ENCODE peak calls at places on chromosomes 16 and 17, in seven cellular contexts. L is tibial nerve, G is stomach, N is A549, P is ovary, X is suprapubic skin, D is H1. B is an unnamed sample.

GRCh38 chr16:66006485-66006884 is 360.0 kb upstream of the CDH5 start:
- DNase-seq in D (no peak), X (no peak), L (no peak), G (no peak), P (no peak), N (no peak), B (no peak)

GRCh38 chr17:28725660-28726395 is at the start of gene TLCD1:
- DNase-seq in N (peak), G (peak), D (no peak), P (peak), L (no peak), X (peak), B (no peak)

GRCh38 chr16:397736-398332 is 835 bp downstream of the NME4 start:
- DNase-seq in X (peak), L (peak), P (peak), D (no peak), G (peak), N (peak), B (no peak)

GRCh38 chr17:75872434-75873351 is 5.7 kb downstream of the TRIM47 start:
- DNase-seq in X (peak), G (peak), N (peak), P (peak), L (peak), D (no peak), B (peak)

GRCh38 chr16:16083421-16084156 is 134.2 kb downstream of the ABCC1 start:
- DNase-seq in N (peak), L (no peak), G (no peak), D (no peak), X (no peak), P (no peak), B (no peak)

GRCh38 chr16:56793504-56793903 is 63.6 kb downstream of the NUP93 start:
- DNase-seq in L (no peak), G (no peak), N (peak), X (no peak), D (no peak), P (no peak), B (no peak)

GRCh38 chr16:4909825-4910224 is 27.1 kb downstream of the PPL start:
- DNase-seq in D (no peak), P (no peak), X (no peak), N (no peak), G (no peak), L (no peak), B (no peak)

GRCh38 chr17:14200354-14200753 is 36.3 kb downstream of the CDRT15 start:
- DNase-seq in L (no peak), X (no peak), P (no peak), N (no peak), D (no peak), G (no peak), B (no peak)

GRCh38 chr17:81696218-81696941 is 6.8 kb upstream of the MRPL12 start:
- DNase-seq in D (no peak), G (no peak), N (no peak), X (no peak), P (no peak), L (no peak), B (no peak)

GRCh38 chr17:37088459-37088858 is 139.7 kb downstream of the AATF start:
- DNase-seq in X (no peak), P (no peak), D (no peak), G (peak), N (no peak), L (no peak), B (no peak)

GRCh38 chr17:62804822-62805221 is 3.3 kb downstream of the MARCHF10 start:
- DNase-seq in G (no peak), D (no peak), N (peak), X (no peak), P (no peak), L (no peak), B (no peak)

GRCh38 chr17:80217703-80218362 is 2.3 kb downstream of the SGSH start:
- DNase-seq in N (no peak), D (no peak), L (no peak), G (no peak), X (no peak), P (no peak), B (no peak)

GRCh38 chr17:29451338-29451737 is 61.2 kb downstream of the TAOK1 start:
- DNase-seq in L (no peak), D (no peak), X (no peak), P (no peak), N (no peak), G (no peak), B (no peak)

GRCh38 chr17:10744509-10745000 is 14.7 kb upstream of the TMEM220 start:
- DNase-seq in L (no peak), N (no peak), G (peak), D (no peak), P (no peak), X (no peak), B (no peak)

GRCh38 chr16:88315543-88316105 is 67.1 kb upstream of the ZNF469 start:
- DNase-seq in G (peak), X (no peak), N (peak), D (no peak), P (no peak), L (no peak), B (no peak)

GRCh38 chr17:40647549-40648325 is at the start of gene SMARCE1:
- DNase-seq in L (peak), N (peak), P (peak), G (peak), X (peak), D (no peak), B (peak)

GRCh38 chr17:44219636-44220210 is at the start of gene UBTF:
- DNase-seq in X (peak), L (no peak), D (no peak), G (peak), P (peak), N (peak), B (peak)

GRCh38 chr16:85522842-85523601 is 90.1 kb upstream of the GSE1 start:
- DNase-seq in G (peak), X (no peak), N (no peak), P (peak), L (no peak), D (no peak), B (no peak)

GRCh38 chr16:66409156-66409555 is 17.9 kb upstream of the BEAN1 start:
- DNase-seq in N (no peak), X (no peak), D (no peak), P (no peak), L (no peak), G (no peak), B (no peak)

GRCh38 chr16:50102046-50102756 is 36.4 kb downstream of the HEATR3 start:
- DNase-seq in G (no peak), D (no peak), N (no peak), P (no peak), L (no peak), X (no peak), B (no peak)

GRCh38 chr17:29617125-29617480 is 5.6 kb downstream of the CORO6 start:
- DNase-seq in D (no peak), P (peak), G (peak), X (peak), N (peak), L (peak), B (no peak)

GRCh38 chr16:23642246-23642774 is 1.0 kb downstream of the DCTN5 start:
- DNase-seq in N (no peak), X (no peak), P (no peak), G (no peak), L (no peak), D (no peak), B (no peak)

GRCh38 chr16:30437511-30438046 is 7.7 kb upstream of the DCTPP1 start:
- DNase-seq in P (no peak), N (no peak), G (peak), D (no peak), L (no peak), X (no peak), B (no peak)

GRCh38 chr17:10875984-10876555 is 38.2 kb upstream of the PIRT start:
- DNase-seq in N (peak), G (peak), D (no peak), L (peak), P (peak), X (no peak), B (no peak)

GRCh38 chr16:53654946-53655345 is 48.7 kb downstream of the RPGRIP1L start:
- DNase-seq in L (no peak), X (no peak), P (no peak), G (no peak), N (no peak), D (no peak), B (no peak)

GRCh38 chr17:57589151-57590034 is 155.7 kb downstream of the CCDC182 start:
- DNase-seq in G (no peak), D (no peak), P (no peak), L (no peak), X (no peak), N (no peak), B (no peak)

GRCh38 chr16:1126044-1126443 is 26.9 kb upstream of the CACNA1H start:
- DNase-seq in D (no peak), P (no peak), G (no peak), L (no peak), X (no peak), N (no peak), B (no peak)

GRCh38 chr16:25155553-25156460 is 44.3 kb downstream of the LCMT1 start:
- DNase-seq in X (no peak), L (no peak), P (no peak), N (no peak), D (no peak), G (no peak), B (no peak)

GRCh38 chr17:76376318-76377133 is 7.9 kb upstream of the SPHK1 start:
- DNase-seq in G (no peak), D (no peak), N (no peak), X (no peak), L (peak), P (no peak), B (no peak)

GRCh38 chr17:66547170-66547865 is 244.9 kb downstream of the PRKCA start:
- DNase-seq in X (no peak), N (peak), L (no peak), P (no peak), G (no peak), D (no peak), B (no peak)

GRCh38 chr16:200388-200787 is 20.1 kb downstream of the HBQ1 start:
- DNase-seq in D (no peak), N (no peak), G (no peak), L (no peak), P (no peak), X (no peak), B (no peak)

GRCh38 chr17:66831383-66832220 is 3.3 kb upstream of the CACNG5 start:
- DNase-seq in X (peak), L (no peak), N (no peak), D (no peak), G (no peak), P (no peak), B (no peak)

GRCh38 chr16:73071131-73071940 is 23.4 kb upstream of the ZFHX3 start:
- DNase-seq in G (peak), X (peak), D (no peak), P (peak), L (no peak), N (peak), B (no peak)

GRCh38 chr16:13098536-13098935 is 197.1 kb downstream of the SHISA9 start:
- DNase-seq in P (no peak), L (no peak), D (no peak), X (no peak), N (no peak), G (no peak), B (no peak)

GRCh38 chr16:17260271-17260849 is 210.4 kb downstream of the XYLT1 start:
- DNase-seq in D (no peak), N (no peak), G (no peak), P (no peak), X (no peak), L (no peak), B (no peak)
- TF ChIP-seq EP300 in D (no peak), N (no peak), G (no peak), P (no peak), X (no peak), L (no peak), B (no peak)

GRCh38 chr16:89700100-89700648 is 1.3 kb downstream of the SPATA2L start:
- DNase-seq in X (peak), G (peak), L (peak), N (peak), D (peak), P (peak), B (peak)
- TF ChIP-seq POLR2A in X (no peak), G (no peak), L (peak), N (no peak), D (peak), P (peak), B (no peak)

GRCh38 chr17:48589831-48590602 is at the start of gene HOXB3:
- DNase-seq in L (no peak), P (no peak), N (no peak), X (no peak), G (no peak), D (no peak), B (no peak)
- TF ChIP-seq EP300 in L (no peak), P (no peak), N (no peak), X (no peak), G (no peak), D (no peak), B (no peak)

GRCh38 chr17:41909088-41909487 is 9.7 kb downstream of the ACLY start:
- DNase-seq in N (no peak), L (no peak), P (no peak), X (no peak), G (no peak), D (no peak), B (no peak)

GRCh38 chr17:41905172-41905571 is 13.6 kb downstream of the ACLY start:
- DNase-seq in G (no peak), X (no peak), L (no peak), D (no peak), P (no peak), N (no peak), B (no peak)

GRCh38 chr17:41906465-41907184 is 12.1 kb downstream of the ACLY start:
- DNase-seq in P (no peak), L (no peak), N (peak), D (no peak), G (no peak), X (no peak), B (no peak)

GRCh38 chr17:41907185-41907556 is 11.6 kb downstream of the ACLY start:
- DNase-seq in L (no peak), G (no peak), X (no peak), D (no peak), N (peak), P (no peak), B (no peak)

DNA sequence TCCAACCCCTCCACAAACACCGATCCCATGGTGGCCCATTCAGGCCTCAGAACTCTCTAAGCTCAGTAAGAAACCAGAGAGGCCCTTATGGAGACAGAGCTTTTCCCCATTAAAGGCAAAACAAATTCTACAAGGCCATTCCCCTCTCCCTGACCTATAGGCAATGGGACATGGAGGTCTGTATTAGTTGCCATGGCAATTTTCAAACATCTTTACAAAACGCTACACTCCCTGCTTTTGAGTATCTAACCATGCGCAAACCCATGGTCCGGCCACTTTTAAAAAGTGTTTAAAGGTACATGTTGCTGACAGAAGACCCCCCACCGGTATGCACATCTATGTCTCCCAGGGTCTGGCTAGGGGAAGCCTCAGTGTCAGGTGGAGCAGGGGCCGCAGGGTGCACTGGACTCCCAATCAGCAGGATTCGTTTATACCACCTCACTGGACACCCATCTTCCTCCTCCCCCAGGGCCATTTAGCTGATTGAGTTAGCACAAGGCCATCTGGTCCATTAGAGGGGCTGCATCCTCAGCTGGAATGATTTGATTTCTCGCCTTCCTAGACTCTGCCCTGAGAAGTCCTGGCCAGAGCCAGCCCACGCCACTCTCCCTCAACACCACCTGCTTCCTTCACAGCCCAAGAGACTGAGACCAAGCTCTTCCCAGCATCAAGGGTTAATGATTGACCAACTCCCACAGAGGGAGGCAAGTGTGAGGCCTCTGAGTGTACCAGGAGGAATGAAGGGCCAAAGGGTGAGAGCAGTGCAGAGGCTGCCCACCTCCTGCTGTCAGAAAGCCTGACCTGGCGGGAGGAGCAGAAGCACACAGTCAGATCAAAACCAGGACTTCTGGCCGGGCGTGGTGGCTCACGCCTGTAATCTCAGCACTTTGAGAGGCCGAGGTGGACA is 10.9 kb downstream of the ACLY start:
- DNase-seq in G (no peak), X (no peak), L (no peak), P (no peak), N (peak), D (no peak), B (no peak)
- TF ChIP-seq POLR2A in G (no peak), X (no peak), L (no peak), P (no peak), N (no peak), D (no peak), B (no peak)

DNA sequence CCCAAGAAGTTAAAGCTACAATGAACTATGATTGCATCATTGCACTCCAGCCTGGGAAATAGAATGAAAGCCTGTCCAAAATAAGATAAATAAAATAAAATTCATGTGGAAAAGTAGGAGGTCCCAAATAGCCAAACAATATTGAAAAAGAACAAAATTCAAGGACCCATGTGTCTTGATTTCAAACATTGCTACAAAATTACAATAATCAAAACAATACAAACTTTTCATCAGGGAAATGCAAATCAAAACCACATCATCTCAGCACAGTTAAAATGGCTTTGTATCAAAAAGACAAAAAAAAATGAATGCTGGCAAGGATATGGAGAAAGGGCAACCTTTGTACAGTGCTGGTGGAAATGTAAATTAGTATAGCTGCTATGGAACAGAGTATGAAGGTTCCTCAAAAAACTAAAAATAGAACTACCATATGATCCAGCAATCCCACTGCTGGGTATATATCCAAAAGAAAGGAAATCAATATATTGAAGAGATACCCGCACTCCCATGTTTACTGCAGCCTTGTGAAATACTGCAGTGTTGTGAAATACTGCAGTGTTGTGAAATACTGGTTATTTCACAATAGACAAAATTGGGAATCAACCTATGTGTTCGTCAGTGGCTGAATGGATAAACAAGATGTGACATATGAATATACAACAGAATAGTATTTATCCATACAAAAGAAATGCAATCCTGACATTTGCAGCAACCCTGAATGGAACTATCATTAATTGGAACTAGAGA is 24.5 kb upstream of the ZNF287 start:
- DNase-seq in G (no peak), L (peak), X (no peak), D (no peak), P (no peak), N (no peak), B (no peak)
- TF ChIP-seq EP300 in G (no peak), L (peak), X (no peak), D (no peak), P (no peak), N (no peak), B (no peak)

GRCh38 chr17:64781394-64781793 is 119.3 kb upstream of the SMURF2 start:
- DNase-seq in D (no peak), G (peak), L (no peak), P (peak), N (no peak), X (peak), B (no peak)
- TF ChIP-seq POLR2A in D (no peak), G (no peak), L (no peak), P (no peak), N (no peak), X (no peak), B (no peak)

DNA sequence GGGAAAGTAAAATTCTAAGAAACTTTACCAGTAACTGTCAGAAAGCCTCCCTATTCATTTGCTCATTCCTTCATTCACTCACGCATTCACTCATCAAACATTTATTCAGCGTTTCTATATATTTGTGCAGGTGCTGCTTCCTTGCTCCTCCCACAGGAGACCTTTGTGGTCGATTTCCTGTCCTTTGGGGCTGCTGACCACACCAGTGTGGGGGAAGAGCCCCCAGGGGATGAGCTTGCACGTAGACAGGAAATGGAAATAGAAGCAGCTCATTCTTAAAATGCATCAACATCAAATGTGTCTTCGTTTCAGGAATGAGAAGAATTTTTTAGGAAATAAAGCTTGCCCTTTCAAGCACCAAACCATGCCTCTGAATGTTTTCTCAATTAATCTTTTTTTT is 9.6 kb downstream of the PIK3R6 start:
- DNase-seq in D (no peak), X (no peak), G (no peak), P (no peak), N (no peak), L (no peak), B (no peak)
- TF ChIP-seq EP300 in D (no peak), X (no peak), G (no peak), P (no peak), N (no peak), L (peak), B (no peak)

GRCh38 chr17:38549285-38549684 is 56.5 kb downstream of the SRCIN1 start:
- DNase-seq in G (no peak), X (no peak), P (no peak), L (no peak), N (no peak), D (no peak), B (no peak)
- TF ChIP-seq POLR2A in G (no peak), X (no peak), P (no peak), L (no peak), N (no peak), D (no peak), B (no peak)